ENCODE peak calls at places on chromosomes 6 and 20, in eight cellular contexts. E is activated T-cell treated with anti-CD3 and anti-CD28 coated beads for 4 hours, H is WTC11, Q is lung, O is fibroblast of mammary gland, Y is GM04504, S is Peyer's patch, N is iPS DF 6.9. C is an unnamed sample.

GRCh38 chr20:62980970-62981369 is 25.8 kb downstream of the BHLHE23 start:
- DNase-seq in S (peak), N (no peak), O (peak), E (peak), H (no peak), Y (no peak), Q (no peak), C (no peak)

GRCh38 chr6:90460067-90460466 is 126.8 kb downstream of the MAP3K7 start:
- DNase-seq in N (no peak), S (no peak), Y (no peak), Q (no peak), H (no peak), O (no peak), E (no peak), C (no peak)

GRCh38 chr20:23152308-23152892 is 66.3 kb upstream of the CD93 start:
- DNase-seq in S (no peak), E (no peak), H (no peak), N (no peak), O (peak), Q (no peak), Y (peak), C (no peak)

GRCh38 chr20:56328861-56329260 is 29.9 kb upstream of the FAM210B start:
- DNase-seq in O (peak), H (no peak), Q (no peak), Y (no peak), S (no peak), E (no peak), N (no peak), C (no peak)

GRCh38 chr20:48750941-48751620 is 76.7 kb downstream of the PREX1 start:
- DNase-seq in E (no peak), O (no peak), Q (peak), N (peak), H (peak), Y (no peak), S (peak), C (no peak)

GRCh38 chr6:149963212-149963461 is 606 bp upstream of the ULBP1 start:
- DNase-seq in H (peak), S (no peak), E (peak), Y (peak), N (no peak), O (no peak), Q (no peak), C (peak)

GRCh38 chr6:71383891-71384489 is 95.4 kb downstream of the OGFRL1 start:
- DNase-seq in O (peak), H (no peak), E (no peak), Y (no peak), N (no peak), Q (no peak), S (no peak), C (no peak)

GRCh38 chr6:32462609-32463008 is 22.9 kb downstream of the HLA-DRA start:
- DNase-seq in O (peak), Q (no peak), Y (no peak), S (no peak), N (no peak), E (no peak), H (no peak), C (no peak)

GRCh38 chr6:87806635-87807034 is 104.6 kb upstream of the AKIRIN2 start:
- DNase-seq in Y (no peak), O (peak), Q (no peak), N (no peak), E (no peak), S (no peak), H (no peak), C (no peak)

GRCh38 chr6:138428943-138429616 is 25.1 kb downstream of the HEBP2 start:
- DNase-seq in O (peak), S (no peak), H (no peak), Y (peak), N (no peak), Q (no peak), E (no peak), C (no peak)

GRCh38 chr6:109458774-109459531 is 3.4 kb upstream of the MICAL1 start:
- DNase-seq in Y (no peak), O (no peak), N (no peak), Q (no peak), E (peak), S (peak), H (no peak), C (no peak)

GRCh38 chr6:167663784-167664432 is 162.8 kb upstream of the AFDN start:
- DNase-seq in E (no peak), O (no peak), Q (no peak), H (no peak), S (no peak), Y (no peak), N (no peak), C (no peak)

GRCh38 chr6:40909811-40910210 is 129.2 kb downstream of the UNC5CL start:
- DNase-seq in Y (no peak), O (no peak), H (no peak), Q (no peak), N (no peak), E (no peak), S (no peak), C (no peak)

GRCh38 chr6:148419430-148419829 is 76.8 kb downstream of the SASH1 start:
- DNase-seq in E (no peak), N (no peak), Y (no peak), O (no peak), H (no peak), S (no peak), Q (no peak), C (no peak)

GRCh38 chr6:43993881-43994523 is 133.2 kb downstream of the MRPL14 start:
- DNase-seq in S (no peak), N (no peak), Q (no peak), O (no peak), H (no peak), E (peak), Y (no peak), C (no peak)

GRCh38 chr6:125149256-125150144 is 4.1 kb upstream of the TPD52L1 start:
- DNase-seq in Y (no peak), H (no peak), N (no peak), O (peak), Q (no peak), E (no peak), S (no peak), C (no peak)

GRCh38 chr20:4681971-4682370 is 39.7 kb upstream of the PRND start:
- DNase-seq in E (no peak), N (no peak), S (no peak), Q (no peak), H (no peak), O (peak), Y (peak), C (no peak)

GRCh38 chr6:144585217-144585814 is 300.2 kb downstream of the UTRN start:
- DNase-seq in Y (no peak), E (peak), H (no peak), S (no peak), O (peak), N (no peak), Q (no peak), C (no peak)

GRCh38 chr6:81451787-81452186 is 300.7 kb downstream of the TENT5A start:
- DNase-seq in N (no peak), S (no peak), Q (no peak), H (no peak), Y (peak), O (peak), E (no peak), C (peak)

GRCh38 chr6:22020299-22020998 is 276.4 kb downstream of the PRL start:
- DNase-seq in O (no peak), E (no peak), S (no peak), Q (no peak), Y (no peak), H (no peak), N (no peak), C (no peak)

GRCh38 chr20:16106191-16106849 is 466.9 kb downstream of the KIF16B start:
- DNase-seq in E (no peak), Q (no peak), N (no peak), H (no peak), Y (no peak), O (peak), S (no peak), C (no peak)

GRCh38 chr6:35014341-35014740 is 125.3 kb downstream of the ANKS1A start:
- DNase-seq in Q (no peak), H (no peak), S (no peak), Y (no peak), O (no peak), E (no peak), N (no peak), C (no peak)

GRCh38 chr6:158870418-158870957 is 51.3 kb upstream of the EZR start:
- DNase-seq in S (no peak), O (no peak), Y (no peak), E (no peak), Q (no peak), N (no peak), H (no peak), C (no peak)